ENCODE peak calls at places on chromosomes 16 and 17, in eight cellular contexts. R, C, Q, H, B, I, X and W are unnamed samples.

GRCh38 chr16:50464325-50465290 is 83.6 kb upstream of the NKD1 start:
- DNase-seq in Q (no peak), I (no peak), B (no peak), H (no peak), C (no peak), R (no peak), X (no peak), W (no peak)

GRCh38 chr17:10094806-10095205 is 103.6 kb downstream of the GAS7 start:
- DNase-seq in X (no peak), C (peak; percentile 73), B (no peak), I (no peak), R (no peak), H (no peak), Q (no peak), W (no peak)

GRCh38 chr16:10767127-10767526 is 23.5 kb downstream of the NUBP1 start:
- DNase-seq in R (no peak), I (no peak), C (no peak), B (no peak), Q (no peak), X (no peak), H (no peak), W (no peak)

GRCh38 chr16:22321340-22322001 is 24.3 kb downstream of the POLR3E start:
- DNase-seq in R (peak; percentile 54), C (peak; percentile 58), X (peak; percentile 85), I (peak; percentile 58), Q (peak; percentile 80), H (peak; percentile 34), B (peak; percentile 19), W (peak; percentile 36)

GRCh38 chr16:4612977-4613635 is 1.6 kb downstream of the UBALD1 start:
- DNase-seq in B (no peak), Q (no peak), R (peak; percentile 81), H (no peak), C (no peak), I (no peak), X (peak; percentile 82), W (no peak)

GRCh38 chr16:3431779-3432219 is 11.5 kb downstream of the ZNF597 start:
- DNase-seq in B (no peak), Q (peak; percentile 35), R (no peak), H (no peak), C (peak; percentile 37), X (no peak), I (peak; percentile 55), W (no peak)

GRCh38 chr17:9244066-9245052 is 223.0 kb downstream of the NTN1 start:
- DNase-seq in Q (peak; percentile 36), R (no peak), C (peak; percentile 63), B (peak; percentile 5), H (no peak), I (no peak), X (no peak), W (peak; percentile 91)

GRCh38 chr16:30527635-30528178 is 1.3 kb upstream of the ZNF768 start:
- DNase-seq in X (peak; percentile 98), I (peak; percentile 54), R (peak; percentile 98), B (no peak), H (no peak), C (no peak), Q (peak; percentile 36), W (no peak)

GRCh38 chr16:54027126-54027922 is 259.3 kb downstream of the IRX3 start:
- DNase-seq in H (no peak), C (no peak), I (no peak), X (peak; percentile 53), B (peak; percentile 72), Q (no peak), R (peak; percentile 96), W (peak; percentile 16)

GRCh38 chr17:11490171-11490760 is 108.0 kb upstream of the DNAH9 start:
- DNase-seq in B (no peak), C (no peak), Q (no peak), H (no peak), X (no peak), I (no peak), R (no peak), W (no peak)

GRCh38 chr17:36993227-36993626 is 44.5 kb downstream of the AATF start:
- DNase-seq in H (no peak), R (no peak), Q (no peak), C (no peak), X (no peak), I (no peak), B (no peak), W (no peak)

GRCh38 chr17:38852771-38853291 is 690 bp downstream of the RPL23 start:
- DNase-seq in Q (no peak), X (no peak), C (no peak), I (no peak), B (no peak), R (no peak), H (no peak), W (no peak)

GRCh38 chr17:29291163-29291752 is 2.7 kb downstream of the NUFIP2 start:
- DNase-seq in X (peak; percentile 78), I (peak; percentile 36), C (no peak), B (peak; percentile 68), H (peak; percentile 19), R (peak; percentile 60), Q (no peak), W (peak; percentile 40)

GRCh38 chr16:77748426-77748825 is 26.1 kb downstream of the NUDT7 start:
- DNase-seq in R (no peak), B (no peak), Q (no peak), I (no peak), C (no peak), X (no peak), H (no peak), W (no peak)

GRCh38 chr17:29664743-29665479 is 42.2 kb upstream of the CORO6 start:
- DNase-seq in H (no peak), I (no peak), B (peak; percentile 57), X (peak; percentile 89), C (no peak), R (peak; percentile 92), Q (no peak), W (no peak)

GRCh38 chr16:88925540-88925887 is 51.5 kb downstream of the CBFA2T3 start:
- DNase-seq in X (no peak), C (no peak), I (no peak), B (no peak), H (no peak), Q (no peak), R (no peak), W (no peak)

GRCh38 chr17:28726396-28726911 is 421 bp upstream of the TLCD1 start:
- DNase-seq in H (no peak), R (no peak), Q (peak; percentile 69), I (peak; percentile 85), B (peak; percentile 37), C (peak; percentile 68), X (peak; percentile 66), W (no peak)

GRCh38 chr17:49703557-49704277 is 4.0 kb downstream of the SLC35B1 start:
- DNase-seq in H (no peak), Q (no peak), C (no peak), R (peak; percentile 46), X (peak; percentile 58), B (peak; percentile 27), I (no peak), W (no peak)

GRCh38 chr17:66451188-66452149 is 149.1 kb downstream of the PRKCA start:
- DNase-seq in I (peak; percentile 82), R (no peak), C (no peak), H (no peak), X (no peak), Q (peak; percentile 40), B (no peak), W (no peak)
- TF ChIP-seq CTCF in I (peak; percentile 40), R (no peak), C (no peak), H (no peak), X (no peak), Q (no peak), B (peak; percentile 40), W (no peak)

DNA sequence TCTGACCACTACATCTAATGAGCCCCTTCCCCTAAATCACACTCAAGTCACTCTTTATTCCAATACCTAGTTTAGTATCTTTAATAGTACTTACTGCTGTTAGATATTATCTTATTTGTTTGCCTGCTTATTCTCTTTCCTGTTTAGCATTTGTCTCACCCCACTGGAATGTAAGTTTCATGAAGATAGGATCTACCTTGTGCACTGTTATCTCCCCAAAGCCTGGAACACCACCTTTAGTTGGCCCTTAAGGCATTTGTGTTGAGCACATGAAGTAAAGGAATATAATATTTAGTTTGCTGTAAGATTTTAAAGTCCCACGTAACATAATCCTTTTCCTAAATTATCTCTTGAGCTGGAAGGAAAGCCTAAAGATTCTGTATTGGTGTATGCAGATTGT is 50.2 kb downstream of the VPS35L start:
- DNase-seq in I (no peak), B (no peak), Q (no peak), C (no peak), H (no peak), X (no peak), R (peak; percentile 93), W (no peak)
- TF ChIP-seq CTCF in I (no peak), B (no peak), Q (no peak), C (no peak), H (no peak), X (no peak), R (no peak), W (no peak)

DNA sequence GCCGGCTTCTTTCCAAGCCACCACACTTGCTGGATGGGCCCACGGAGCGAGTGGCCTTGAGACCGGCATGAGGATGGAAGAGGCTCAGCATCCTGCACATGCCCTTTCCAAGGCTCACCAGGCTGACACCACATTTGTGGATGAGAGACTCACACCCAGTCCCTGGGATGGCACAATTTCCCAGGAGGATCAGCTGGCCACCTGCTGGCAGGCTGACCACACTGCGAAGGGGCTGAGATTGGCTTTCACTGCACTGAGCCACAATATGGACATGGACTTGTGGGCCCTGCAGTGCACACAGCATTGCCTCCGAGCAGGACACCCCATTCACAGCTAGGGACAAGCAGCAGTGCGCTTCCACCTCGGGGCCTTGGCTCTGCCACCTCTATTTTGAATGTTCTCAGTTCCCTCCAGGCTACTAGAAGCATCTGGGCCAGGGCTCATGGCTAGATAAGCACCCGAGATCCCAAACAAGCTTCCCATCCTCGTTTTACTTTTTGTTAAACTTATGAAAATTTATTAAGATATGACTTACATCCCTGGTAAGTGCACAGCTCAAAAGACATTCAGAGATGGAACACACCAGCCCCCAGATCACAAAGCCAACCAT is 25.3 kb upstream of the KSR1 start:
- DNase-seq in I (peak; percentile 42), C (no peak), B (peak; percentile 49), R (no peak), Q (peak; percentile 31), X (peak; percentile 56), H (no peak), W (peak; percentile 11)
- TF ChIP-seq CTCF in I (peak; percentile 47), C (peak; percentile 54), B (peak; percentile 82), R (peak; percentile 76), Q (peak; percentile 34), X (peak; percentile 73), H (peak; percentile 88), W (peak; percentile 72)

DNA sequence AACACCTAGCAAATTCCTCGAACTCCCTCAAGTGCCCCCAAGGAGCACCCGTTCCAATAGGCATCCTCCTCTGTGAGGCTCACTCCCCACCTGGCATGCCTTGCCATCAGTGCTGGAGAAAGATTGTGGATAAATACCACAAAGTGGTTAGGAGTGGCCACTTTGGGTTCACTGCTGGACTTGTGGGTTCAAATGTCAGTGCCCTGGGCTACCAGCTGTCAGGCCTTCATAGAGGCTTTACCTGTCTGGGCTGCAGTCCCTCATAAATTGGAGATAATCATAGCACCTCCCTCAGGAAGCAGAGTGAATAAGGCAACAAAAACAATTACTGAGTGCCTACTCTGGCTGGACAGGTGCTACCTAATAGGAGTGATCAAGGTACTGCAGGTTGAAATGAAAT is 1.5 kb upstream of the SYT17 start:
- DNase-seq in H (no peak), X (no peak), I (no peak), B (no peak), R (peak; percentile 78), Q (no peak), C (no peak), W (no peak)
- TF ChIP-seq CTCF in H (no peak), X (no peak), I (no peak), B (no peak), R (peak; percentile 42), Q (no peak), C (no peak), W (no peak)

GRCh38 chr17:58273453-58274104 is 7.2 kb downstream of the MPO start:
- DNase-seq in R (no peak), I (no peak), X (no peak), Q (no peak), B (no peak), H (no peak), C (no peak), W (no peak)
- TF ChIP-seq CTCF in R (no peak), I (no peak), X (no peak), Q (no peak), B (no peak), H (no peak), C (no peak), W (no peak)